ENCODE peak calls at places on chromosomes 1 and 21, in eight cellular contexts. J is stimulated activated CD4-positive, alpha-beta T cell treated with anti-CD3 and anti-CD28 coated beads, Interleukin-12 subunit alpha, Interleukin-12 subunit beta, amount 100 ng/mL, for 48 hours; U is GM04504; G is transverse colon; B is GM18507; M is dermis microvascular lymphatic vessel endothelial cell; V is naive B cell; N is RPMI8226. W is an unnamed sample.

GRCh38 chr21:29938968-29939858 is 583 bp downstream of the GRIK1 start:
- DNase-seq in M (no peak), V (no peak), G (no peak), U (no peak), J (no peak), B (no peak), N (no peak), W (no peak)

GRCh38 chr1:239858058-239858457 is 233.6 kb upstream of the FMN2 start:
- DNase-seq in M (no peak), N (no peak), V (no peak), B (no peak), G (no peak), U (no peak), J (no peak), W (no peak)

GRCh38 chr1:65994223-65994622 is 201.5 kb downstream of the PDE4B start:
- DNase-seq in J (no peak), B (no peak), U (no peak), M (no peak), V (no peak), N (no peak), G (no peak), W (no peak)

GRCh38 chr1:233662503-233663105 is 48.7 kb downstream of the KCNK1 start:
- DNase-seq in J (no peak), U (no peak), B (no peak), M (no peak), G (no peak), V (no peak), N (peak), W (no peak)

GRCh38 chr1:25864434-25864833 is 5.2 kb upstream of the AUNIP start:
- DNase-seq in J (no peak), M (no peak), G (no peak), U (no peak), N (no peak), V (no peak), B (no peak), W (no peak)

GRCh38 chr1:185316163-185317033 is 645 bp downstream of the IVNS1ABP start:
- DNase-seq in G (peak), U (peak), J (peak), B (peak), V (peak), N (peak), M (peak), W (peak)

GRCh38 chr1:56688522-56689026 is 43.5 kb downstream of the PRKAA2 start:
- DNase-seq in M (peak), J (no peak), V (no peak), G (no peak), U (peak), N (no peak), B (no peak), W (peak)

GRCh38 chr1:192739476-192740184 is 69.2 kb upstream of the RGS2 start:
- DNase-seq in V (no peak), G (no peak), U (no peak), N (peak), J (no peak), M (no peak), B (no peak), W (no peak)

GRCh38 chr1:20058531-20058930 is 11.5 kb upstream of the PLA2G5 start:
- DNase-seq in U (peak), V (no peak), B (no peak), N (no peak), J (peak), M (no peak), G (no peak), W (peak)

GRCh38 chr21:25862596-25862995 is 127.8 kb downstream of the GABPA start:
- DNase-seq in U (peak), B (peak), N (peak), M (peak), J (peak), V (peak), G (no peak), W (no peak)

GRCh38 chr1:206672011-206672688 is 12.6 kb upstream of the MAPKAPK2 start:
- DNase-seq in B (no peak), U (no peak), N (no peak), M (no peak), G (peak), J (no peak), V (no peak), W (no peak)

GRCh38 chr1:235557495-235557894 is 53.2 kb upstream of the B3GALNT2 start:
- DNase-seq in B (no peak), M (no peak), N (no peak), V (no peak), J (peak), G (no peak), U (no peak), W (no peak)

GRCh38 chr1:15764890-15765289 is 6.3 kb downstream of the FBLIM1 start:
- DNase-seq in U (no peak), M (no peak), G (no peak), B (no peak), J (no peak), V (no peak), N (no peak), W (no peak)

GRCh38 chr21:33291686-33292085 is 25.5 kb downstream of the IL10RB start:
- DNase-seq in J (no peak), V (no peak), G (no peak), N (no peak), U (no peak), B (no peak), M (no peak), W (no peak)

GRCh38 chr1:25773441-25774125 is 26.4 kb upstream of the SELENON start:
- DNase-seq in V (no peak), M (no peak), G (peak), U (peak), B (no peak), N (no peak), J (no peak), W (no peak)

GRCh38 chr21:46562964-46563607 is 41.8 kb downstream of the S100B start:
- DNase-seq in N (no peak), G (no peak), M (no peak), V (no peak), B (no peak), J (no peak), U (no peak), W (no peak)

W was measured in AG04449.